ENCODE peak calls at places on chromosomes 13 and 19, in five cellular contexts. L, F, I, T and P are unnamed samples.

GRCh38 chr19:42184401-42184861 is 33.0 kb downstream of the DEDD2 start:
- DNase-seq in L (no peak), F (peak), I (peak), T (peak), P (peak)

GRCh38 chr13:46721054-46721453 is 75.9 kb downstream of the ESD start:
- DNase-seq in L (no peak), F (peak), I (no peak), T (peak), P (peak)

GRCh38 chr19:18290250-18291018 is 9.0 kb upstream of the JUND start:
- DNase-seq in L (no peak), F (peak), I (peak), T (peak), P (no peak)

GRCh38 chr13:46656786-46657185 is 103.8 kb downstream of the LRCH1 start:
- DNase-seq in L (no peak), F (no peak), I (no peak), T (no peak), P (no peak)

GRCh38 chr19:39246951-39247669 is 1.5 kb downstream of the IFNL4 start:
- DNase-seq in L (no peak), F (no peak), I (no peak), T (no peak), P (no peak)

GRCh38 chr19:11452814-11453335 is 17.4 kb downstream of the PRKCSH start:
- DNase-seq in L (no peak), F (no peak), I (no peak), T (no peak), P (no peak)

GRCh38 chr19:47446534-47447469 is 24.9 kb downstream of the SLC8A2 start:
- DNase-seq in L (no peak), F (no peak), I (no peak), T (no peak), P (peak)

GRCh38 chr19:35555301-35556005 is 8.0 kb downstream of the ATP4A start:
- DNase-seq in L (no peak), F (no peak), I (no peak), T (no peak), P (peak)

GRCh38 chr19:3880471-3881271 is at the start of gene ATCAY:
- DNase-seq in L (no peak), F (no peak), I (no peak), T (no peak), P (no peak)

GRCh38 chr19:34365463-34366401 is 736 bp downstream of the GPI start:
- DNase-seq in L (no peak), F (peak), I (no peak), T (no peak), P (peak)

GRCh38 chr19:47068876-47069406 is 20.5 kb upstream of the TMEM160 start:
- DNase-seq in L (no peak), F (no peak), I (no peak), T (no peak), P (no peak)

GRCh38 chr13:36133950-36134349 is 2.8 kb upstream of the DCLK1 start:
- DNase-seq in L (no peak), F (no peak), I (no peak), T (no peak), P (no peak)

GRCh38 chr19:661427-662196 is 1.4 kb downstream of the RNF126 start:
- DNase-seq in L (no peak), F (peak), I (peak), T (peak), P (peak)

GRCh38 chr19:37935341-37935740 is 28.3 kb downstream of the SIPA1L3 start:
- DNase-seq in L (no peak), F (no peak), I (no peak), T (no peak), P (no peak)

GRCh38 chr13:37923236-37923635 is 53.7 kb upstream of the TRPC4 start:
- DNase-seq in L (no peak), F (no peak), I (no peak), T (no peak), P (no peak)

GRCh38 chr13:33740134-33740538 is 77.8 kb upstream of the RFC3 start:
- DNase-seq in L (no peak), F (no peak), I (no peak), T (no peak), P (peak)

GRCh38 chr13:97880298-97880675 is 73.2 kb upstream of the IPO5 start:
- DNase-seq in L (no peak), F (no peak), I (no peak), T (no peak), P (no peak)

GRCh38 chr19:16266586-16266942 is 58.1 kb upstream of the KLF2 start:
- DNase-seq in L (no peak), F (peak), I (no peak), T (peak), P (no peak)

GRCh38 chr13:75452564-75452963 is 29.4 kb downstream of the TBC1D4 start:
- DNase-seq in L (no peak), F (no peak), I (no peak), T (no peak), P (peak)

GRCh38 chr19:52640916-52641315 is 2.8 kb upstream of the ZNF83 start:
- DNase-seq in L (no peak), F (no peak), I (no peak), T (no peak), P (no peak)

GRCh38 chr13:33326246-33326645 is 40.7 kb upstream of the STARD13 start:
- DNase-seq in L (no peak), F (no peak), I (no peak), T (no peak), P (no peak)

GRCh38 chr13:96020155-96020575 is 33.0 kb downstream of the UGGT2 start:
- DNase-seq in L (no peak), F (no peak), I (no peak), T (no peak), P (peak)

GRCh38 chr19:2337329-2337707 is 8.8 kb downstream of the SPPL2B start:
- DNase-seq in L (no peak), F (no peak), I (no peak), T (no peak), P (no peak)

GRCh38 chr19:48442116-48443035 is 3.4 kb upstream of the GRWD1 start:
- DNase-seq in L (no peak), F (no peak), I (no peak), T (no peak), P (no peak)

GRCh38 chr19:13507053-13507611 is 853 bp upstream of the CACNA1A start:
- DNase-seq in L (no peak), F (no peak), I (no peak), T (no peak), P (no peak)

GRCh38 chr13:109782823-109783411 is 3.5 kb downstream of the IRS2 start:
- DNase-seq in L (no peak), F (no peak), I (no peak), T (no peak), P (no peak)

GRCh38 chr13:68929055-68929454 is 1178.6 kb upstream of the ATXN8OS start:
- DNase-seq in L (no peak), F (no peak), I (no peak), T (no peak), P (no peak)

GRCh38 chr19:37654525-37654832 is 786 bp downstream of the ZFP30 start:
- DNase-seq in L (no peak), F (no peak), I (no peak), T (peak), P (peak)

GRCh38 chr13:114131581-114132418 is 623 bp downstream of the RASA3 start:
- DNase-seq in L (no peak), F (peak), I (no peak), T (peak), P (peak)

GRCh38 chr13:94416454-94417080 is 62.9 kb downstream of the DCT start:
- DNase-seq in L (no peak), F (no peak), I (no peak), T (no peak), P (peak)

GRCh38 chr19:8500158-8500557 is 2.3 kb downstream of the PRAM1 start:
- DNase-seq in L (no peak), F (no peak), I (no peak), T (no peak), P (no peak)

GRCh38 chr13:32881792-32882175 is 134.4 kb upstream of the KL start:
- DNase-seq in L (no peak), F (no peak), I (no peak), T (no peak), P (peak)

GRCh38 chr13:111664060-111664459 is 343.6 kb downstream of the TEX29 start:
- DNase-seq in L (peak), F (no peak), I (no peak), T (no peak), P (no peak)

GRCh38 chr13:107644136-107644535 is 571.2 kb downstream of the LIG4 start:
- DNase-seq in L (no peak), F (no peak), I (no peak), T (no peak), P (no peak)

GRCh38 chr13:29878101-29878500 is 27.7 kb upstream of the UBL3 start:
- DNase-seq in L (no peak), F (no peak), I (no peak), T (no peak), P (no peak)

GRCh38 chr19:58058428-58058827 is 654 bp upstream of the ZNF135 start:
- DNase-seq in L (no peak), F (no peak), I (no peak), T (no peak), P (no peak)

GRCh38 chr13:97308735-97309429 is 86.7 kb downstream of the MBNL2 start:
- DNase-seq in L (no peak), F (no peak), I (no peak), T (no peak), P (peak)